ENCODE peak calls at places on chromosomes 12 and 14, in six cellular contexts. B is H1, D is HepG2, J is K562, Y is GM12891, I is GM12878. P is an unnamed sample.

GRCh38 chr12:79692860-79693605 is 2.3 kb upstream of the PAWR start:
- DNase-seq in B (no peak), D (no peak), J (no peak), Y (no peak), I (no peak), P (no peak)

GRCh38 chr12:101891462-101891971 is 14.1 kb downstream of the DRAM1 start:
- DNase-seq in B (no peak), D (peak; percentile 86), J (no peak), Y (no peak), I (peak; percentile 75), P (no peak)

GRCh38 chr12:95859344-95859816 is 628 bp downstream of the SNRPF start:
- DNase-seq in B (no peak), D (peak; percentile 18), J (peak; percentile 37), Y (no peak), I (no peak), P (no peak)

GRCh38 chr12:27260746-27261145 is 16.7 kb downstream of the STK38L start:
- DNase-seq in B (no peak), D (no peak), J (no peak), Y (no peak), I (no peak), P (no peak)

GRCh38 chr12:57133013-57133569 is 4.8 kb downstream of the LRP1 start:
- DNase-seq in B (no peak), D (no peak), J (no peak), Y (no peak), I (no peak), P (no peak)

GRCh38 chr12:72365151-72365550 is 93.0 kb downstream of the TRHDE start:
- DNase-seq in B (no peak), D (no peak), J (no peak), Y (no peak), I (no peak), P (no peak)

GRCh38 chr12:85191-85666 is 18.7 kb downstream of the IQSEC3 start:
- DNase-seq in B (no peak), D (no peak), J (no peak), Y (no peak), I (no peak), P (no peak)

GRCh38 chr12:8996682-8997405 is 7.5 kb downstream of the KLRG1 start:
- DNase-seq in B (no peak), D (no peak), J (peak; percentile 17), Y (peak; percentile 16), I (peak; percentile 77), P (peak; percentile 18)

GRCh38 chr12:93287152-93287551 is 90.6 kb upstream of the NUDT4 start:
- DNase-seq in B (no peak), D (no peak), J (no peak), Y (no peak), I (no peak), P (no peak)

GRCh38 chr12:93060666-93061413 is 131.7 kb upstream of the EEA1 start:
- DNase-seq in B (no peak), D (peak; percentile 63), J (peak; percentile 28), Y (no peak), I (peak; percentile 21), P (no peak)

GRCh38 chr14:24943024-24943423 is 106.9 kb downstream of the STXBP6 start:
- DNase-seq in B (peak; percentile 61), D (no peak), J (no peak), Y (no peak), I (no peak), P (no peak)

GRCh38 chr12:3777206-3777809 is 24.4 kb upstream of the CRACR2A start:
- DNase-seq in B (no peak), D (peak; percentile 30), J (peak; percentile 13), Y (no peak), I (no peak), P (no peak)

GRCh38 chr12:104573-105081 is 38.1 kb downstream of the IQSEC3 start:
- DNase-seq in B (peak; percentile 56), D (peak; percentile 18), J (no peak), Y (no peak), I (no peak), P (no peak)

GRCh38 chr12:99057670-99058069 is 412.6 kb downstream of the APAF1 start:
- DNase-seq in B (no peak), D (no peak), J (no peak), Y (no peak), I (no peak), P (no peak)

GRCh38 chr12:120971299-120972180 is 6.8 kb upstream of the HNF1A start:
- DNase-seq in B (no peak), D (peak; percentile 45), J (peak; percentile 72), Y (peak; percentile 44), I (peak; percentile 57), P (no peak)

GRCh38 chr14:51908086-51908485 is 47.7 kb downstream of the GNG2 start:
- DNase-seq in B (no peak), D (no peak), J (no peak), Y (no peak), I (no peak), P (no peak)

GRCh38 chr12:45878630-45879255 is 111.6 kb downstream of the SCAF11 start:
- DNase-seq in B (no peak), D (no peak), J (peak; percentile 17), Y (no peak), I (no peak), P (no peak)

GRCh38 chr12:48187916-48188695 is 4.7 kb downstream of the CCDC184 start:
- DNase-seq in B (no peak), D (no peak), J (no peak), Y (no peak), I (no peak), P (no peak)

GRCh38 chr12:57226588-57227314 is 2.8 kb upstream of the SHMT2 start:
- DNase-seq in B (peak; percentile 75), D (no peak), J (peak; percentile 52), Y (no peak), I (no peak), P (no peak)

GRCh38 chr12:6534158-6534913 is at the start of gene GAPDH:
- DNase-seq in B (peak; percentile 91), D (peak; percentile 95), J (peak; percentile 90), Y (peak; percentile 88), I (peak; percentile 80), P (peak; percentile 92)

GRCh38 chr12:6534914-6535696 is 788 bp downstream of the GAPDH start:
- DNase-seq in B (peak; percentile 79), D (peak; percentile 22), J (peak; percentile 57), Y (peak; percentile 51), I (no peak), P (peak; percentile 54)

GRCh38 chr12:6536894-6537579 is 2.7 kb downstream of the GAPDH start:
- DNase-seq in B (no peak), D (peak; percentile 3), J (no peak), Y (no peak), I (no peak), P (no peak)

GRCh38 chr12:6535697-6535946 is 1.3 kb downstream of the GAPDH start:
- DNase-seq in B (no peak), D (no peak), J (no peak), Y (no peak), I (no peak), P (no peak)

DNA sequence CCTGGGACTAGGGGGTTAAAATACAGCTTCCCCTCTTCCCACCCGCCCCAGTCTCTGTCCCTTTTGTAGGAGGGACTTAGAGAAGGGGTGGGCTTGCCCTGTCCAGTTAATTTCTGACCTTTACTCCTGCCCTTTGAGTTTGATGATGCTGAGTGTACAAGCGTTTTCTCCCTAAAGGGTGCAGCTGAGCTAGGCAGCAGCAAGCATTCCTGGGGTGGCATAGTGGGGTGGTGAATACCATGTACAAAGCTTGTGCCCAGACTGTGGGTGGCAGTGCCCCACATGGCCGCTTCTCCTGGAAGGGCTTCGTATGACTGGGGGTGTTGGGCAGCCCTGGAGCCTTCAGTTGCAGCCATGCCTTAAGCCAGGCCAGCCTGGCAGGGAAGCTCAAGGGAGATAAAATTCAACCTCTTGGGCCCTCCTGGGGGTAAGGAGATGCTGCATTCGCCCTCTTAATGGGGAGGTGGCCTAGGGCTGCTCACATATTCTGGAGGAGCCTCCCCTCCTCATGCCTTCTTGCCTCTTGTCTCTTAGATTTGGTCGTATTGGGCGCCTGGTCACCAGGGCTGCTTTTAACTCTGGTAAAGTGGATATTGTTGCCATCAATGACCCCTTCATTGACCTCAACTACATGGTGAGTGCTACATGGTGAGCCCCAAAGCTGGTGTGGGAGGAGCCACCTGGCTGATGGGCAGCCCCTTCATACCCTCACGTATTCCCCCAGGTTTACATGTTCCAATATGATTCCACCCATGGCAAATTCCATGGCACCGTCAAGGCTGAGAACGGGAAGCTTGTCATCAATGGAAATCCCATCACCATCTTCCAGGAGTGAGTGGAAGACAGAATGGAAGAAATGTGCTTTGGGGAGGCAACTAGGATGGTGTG is 1.9 kb downstream of the GAPDH start:
- DNase-seq in B (no peak), D (peak; percentile 23), J (no peak), Y (no peak), I (no peak), P (no peak)
- TF ChIP-seq POLR2A in B (peak; percentile 60), D (no peak), J (peak; percentile 24), Y (no peak), I (peak; percentile 59), P (peak; percentile 4)

DNA sequence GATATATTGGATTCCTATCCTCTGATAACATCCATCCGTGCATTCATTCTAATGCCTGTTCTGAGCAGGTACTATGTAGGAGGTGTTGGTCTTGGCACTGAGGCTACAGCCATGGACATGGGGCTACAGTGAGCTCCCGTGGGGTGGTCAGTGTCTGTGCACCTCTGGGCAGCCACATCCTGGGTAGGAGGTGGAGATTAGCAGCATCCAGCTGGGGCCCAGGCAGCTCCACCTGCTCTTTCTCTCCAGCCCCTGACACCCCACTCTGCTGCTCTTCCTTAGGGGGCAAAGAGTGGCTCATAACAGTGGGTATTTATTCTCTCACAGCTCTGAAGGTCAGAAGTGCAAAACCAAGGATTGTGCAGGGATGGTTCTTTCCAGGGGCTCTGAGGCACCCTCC is 292.0 kb upstream of the SFSWAP start:
- DNase-seq in B (no peak), D (no peak), J (no peak), Y (no peak), I (no peak), P (no peak)
- TF ChIP-seq TAF1 in B (no peak), D (no peak), J (no peak), Y (no peak), I (no peak), P (no peak)

DNA sequence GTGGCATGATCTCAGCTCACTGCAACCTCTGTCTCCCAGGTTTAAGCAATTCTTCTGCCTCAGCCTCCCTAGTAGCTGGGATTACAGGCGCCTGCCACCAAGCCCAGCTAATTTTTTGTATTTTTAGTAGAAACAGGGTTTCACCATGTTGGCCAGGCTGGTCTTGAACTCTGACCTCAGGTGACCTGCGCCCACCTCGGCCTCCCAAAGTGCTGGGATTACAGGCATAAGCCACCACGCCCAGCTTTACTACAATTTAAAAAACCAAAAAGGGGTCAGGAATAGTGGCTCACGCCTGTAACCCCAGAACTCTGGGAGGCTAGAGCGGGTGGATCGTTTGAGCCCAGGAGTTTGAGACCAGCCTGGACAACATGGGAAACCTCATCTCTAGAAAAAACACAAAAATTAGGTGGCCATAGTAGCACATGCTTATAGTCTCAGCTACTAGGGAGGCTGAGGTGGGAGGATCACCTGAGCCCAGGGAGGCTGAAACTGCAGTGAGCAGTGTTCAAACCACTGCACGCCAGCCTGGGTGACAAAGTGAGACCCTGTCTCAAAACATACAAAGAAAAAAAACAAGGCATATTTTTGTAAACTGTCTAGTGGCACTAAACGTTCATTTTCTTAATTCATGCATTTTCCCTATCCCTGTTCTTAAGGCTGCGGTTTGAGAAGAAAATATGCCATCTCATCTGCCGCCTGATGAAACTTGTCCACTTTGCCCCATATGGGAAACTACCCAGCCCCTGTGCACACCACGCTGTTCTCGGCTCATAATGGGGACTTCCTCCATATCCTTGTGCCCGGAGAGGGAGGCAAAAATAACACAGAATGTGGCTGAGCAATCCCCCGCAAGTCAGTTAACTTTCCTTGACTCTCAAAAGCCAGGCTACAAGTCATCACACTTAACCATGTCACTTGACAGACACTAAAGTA is 4.3 kb downstream of the RILPL2 start:
- DNase-seq in B (no peak), D (no peak), J (no peak), Y (no peak), I (no peak), P (no peak)
- TF ChIP-seq POLR2A in B (no peak), D (no peak), J (no peak), Y (no peak), I (peak; percentile 38), P (no peak)

GRCh38 chr12:102958073-102958829 is 777 bp downstream of the ASCL1 start:
- DNase-seq in B (peak; percentile 77), D (no peak), J (no peak), Y (no peak), I (no peak), P (peak; percentile 45)
- TF ChIP-seq TAF1 in B (peak; percentile 17), D (no peak), J (no peak), Y (no peak), I (peak; percentile 26), P (no peak)